ENCODE peak calls at places on chromosome 6, in four cellular contexts. One of them, this sample, is unnamed. For H3K36me3, the result is how much of the 10 kb centered on the place peaks cover.

GRCh38 chr6:167920165-167920564 is 77.3 kb upstream of the KIF25 start:
- DNase-seq in upper lobe of left lung: peak
- DNase-seq in transverse colon: no peak
- DNase-seq in right atrium auricular region: no peak
- DNase-seq in this sample: no peak

GRCh38 chr6:169838291-169839028 is 87.0 kb downstream of the ERMARD start:
- DNase-seq in right atrium auricular region: peak
- DNase-seq in transverse colon: no peak
- DNase-seq in upper lobe of left lung: peak
- DNase-seq in this sample: peak

GRCh38 chr6:35754452-35755321 is 17.9 kb downstream of the ARMC12 start:
- DNase-seq in right atrium auricular region: no peak
- DNase-seq in transverse colon: no peak
- DNase-seq in upper lobe of left lung: no peak
- DNase-seq in this sample: no peak

GRCh38 chr6:121533321-121533841 is 97.9 kb downstream of the GJA1 start:
- DNase-seq in transverse colon: no peak
- DNase-seq in right atrium auricular region: no peak
- DNase-seq in upper lobe of left lung: no peak
- DNase-seq in this sample: no peak

GRCh38 chr6:122012576-122012975 is 386.9 kb upstream of the HSF2 start:
- DNase-seq in right atrium auricular region: no peak
- DNase-seq in upper lobe of left lung: no peak
- DNase-seq in transverse colon: no peak
- DNase-seq in this sample: no peak

GRCh38 chr6:160275511-160276003 is 16.9 kb upstream of the SLC22A2 start:
- DNase-seq in upper lobe of left lung: no peak
- DNase-seq in transverse colon: no peak
- DNase-seq in right atrium auricular region: no peak
- DNase-seq in this sample: no peak

GRCh38 chr6:42251911-42252637 is 34.4 kb upstream of the MRPS10 start:
- DNase-seq in upper lobe of left lung: no peak
- DNase-seq in transverse colon: peak
- DNase-seq in right atrium auricular region: peak
- DNase-seq in this sample: no peak

GRCh38 chr6:169960531-169960890 is 209.1 kb downstream of the ERMARD start:
- DNase-seq in upper lobe of left lung: peak
- DNase-seq in transverse colon: no peak
- DNase-seq in right atrium auricular region: peak
- DNase-seq in this sample: peak

GRCh38 chr6:155315516-155315871 is 1.2 kb upstream of the TFB1M start:
- DNase-seq in transverse colon: no peak
- DNase-seq in right atrium auricular region: no peak
- DNase-seq in upper lobe of left lung: no peak
- DNase-seq in this sample: no peak

GRCh38 chr6:26392932-26393636 is 9.0 kb upstream of the BTN3A1 start:
- DNase-seq in transverse colon: no peak
- DNase-seq in right atrium auricular region: no peak
- DNase-seq in upper lobe of left lung: no peak
- DNase-seq in this sample: no peak

GRCh38 chr6:79280756-79281155 is 46.3 kb upstream of the HMGN3 start:
- DNase-seq in upper lobe of left lung: no peak
- DNase-seq in right atrium auricular region: no peak
- DNase-seq in transverse colon: no peak
- DNase-seq in this sample: no peak

GRCh38 chr6:48813821-48814220 is 649.2 kb downstream of the MMUT start:
- DNase-seq in right atrium auricular region: no peak
- DNase-seq in upper lobe of left lung: no peak
- DNase-seq in transverse colon: no peak
- DNase-seq in this sample: no peak

GRCh38 chr6:143176090-143177021 is 115.7 kb downstream of the AIG1 start:
- DNase-seq in right atrium auricular region: no peak
- DNase-seq in transverse colon: no peak
- DNase-seq in upper lobe of left lung: no peak
- DNase-seq in this sample: no peak

GRCh38 chr6:158649289-158650143 is at the start of gene SYTL3:
- DNase-seq in transverse colon: peak
- DNase-seq in right atrium auricular region: peak
- DNase-seq in upper lobe of left lung: no peak
- DNase-seq in this sample: no peak

GRCh38 chr6:39225543-39225942 is 3.7 kb downstream of the KCNK5 start:
- DNase-seq in transverse colon: peak
- DNase-seq in right atrium auricular region: no peak
- DNase-seq in upper lobe of left lung: no peak
- DNase-seq in this sample: no peak

GRCh38 chr6:43912598-43913387 is 142.8 kb downstream of the VEGFA start:
- DNase-seq in upper lobe of left lung: no peak
- DNase-seq in transverse colon: no peak
- DNase-seq in right atrium auricular region: no peak
- DNase-seq in this sample: no peak

GRCh38 chr6:112980676-112981075 is 633.5 kb downstream of the RFPL4B start:
- DNase-seq in transverse colon: no peak
- DNase-seq in right atrium auricular region: no peak
- DNase-seq in upper lobe of left lung: no peak
- DNase-seq in this sample: no peak

GRCh38 chr6:45808041-45808440 is 207.6 kb downstream of the CLIC5 start:
- DNase-seq in transverse colon: no peak
- DNase-seq in right atrium auricular region: no peak
- DNase-seq in upper lobe of left lung: no peak
- DNase-seq in this sample: no peak

GRCh38 chr6:110683236-110683635 is 132.0 kb downstream of the CDK19 start:
- DNase-seq in transverse colon: no peak
- DNase-seq in right atrium auricular region: no peak
- DNase-seq in upper lobe of left lung: no peak
- DNase-seq in this sample: no peak

GRCh38 chr6:74018825-74019224 is 322.8 kb downstream of the CD109 start:
- DNase-seq in upper lobe of left lung: no peak
- DNase-seq in transverse colon: no peak
- DNase-seq in right atrium auricular region: no peak
- DNase-seq in this sample: no peak

GRCh38 chr6:152636675-152637421 is at the start of gene SYNE1:
- DNase-seq in transverse colon: no peak
- DNase-seq in right atrium auricular region: no peak
- DNase-seq in upper lobe of left lung: peak
- DNase-seq in this sample: no peak

GRCh38 chr6:34324738-34325444 is 67.6 kb downstream of the NUDT3 start:
- DNase-seq in upper lobe of left lung: no peak
- DNase-seq in right atrium auricular region: no peak
- DNase-seq in transverse colon: no peak
- DNase-seq in this sample: no peak

GRCh38 chr6:33206864-33207568 is 1.3 kb upstream of the RING1 start:
- DNase-seq in transverse colon: no peak
- DNase-seq in upper lobe of left lung: no peak
- DNase-seq in right atrium auricular region: no peak
- DNase-seq in this sample: no peak

DNA sequence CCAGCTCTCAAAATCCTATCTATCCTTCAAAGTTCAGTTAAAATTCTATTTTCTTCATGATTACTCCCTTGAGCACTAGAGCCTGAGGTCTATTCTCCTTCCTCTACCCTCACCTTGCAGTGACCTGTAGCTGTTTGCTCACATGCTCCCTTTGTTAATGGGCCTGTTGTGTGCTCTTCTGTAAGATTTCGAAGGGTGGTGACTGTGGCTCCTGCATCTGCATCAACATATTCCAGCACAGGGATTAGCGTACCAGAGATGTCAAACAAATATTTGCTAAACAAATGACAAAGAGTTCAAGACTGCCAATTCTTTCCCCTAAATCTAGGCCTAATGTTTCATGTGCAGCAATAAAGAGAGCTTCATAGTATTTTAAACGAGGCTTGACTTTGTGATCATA is 69.4 kb downstream of the ELOVL5 start:
- DNase-seq in upper lobe of left lung: no peak
- DNase-seq in transverse colon: no peak
- DNase-seq in right atrium auricular region: no peak
- DNase-seq in this sample: no peak
- H3K36me3 ChIP-seq in upper lobe of left lung: under half
- H3K36me3 ChIP-seq in transverse colon: under half
- H3K36me3 ChIP-seq in right atrium auricular region: under half
- H3K36me3 ChIP-seq in this sample: under half

DNA sequence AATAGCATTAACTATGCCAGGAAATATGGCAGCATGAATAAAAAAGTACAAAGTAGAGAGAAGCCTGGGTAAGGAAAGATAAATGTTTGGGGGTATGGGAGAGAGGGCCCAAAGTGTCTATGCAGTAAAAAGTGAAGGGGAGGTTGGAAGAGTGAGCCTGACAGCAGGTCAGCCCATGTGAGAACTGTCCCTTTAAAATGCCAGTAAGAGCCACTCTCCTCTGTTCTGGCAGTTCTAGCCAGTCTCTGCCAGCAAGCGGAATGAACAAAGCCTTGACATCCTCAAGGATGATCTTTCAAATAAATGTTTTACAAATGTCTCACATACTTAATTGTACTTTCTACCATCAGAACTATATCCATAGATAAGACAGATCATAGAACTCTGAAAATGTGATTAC is 164.5 kb downstream of the DST start:
- DNase-seq in right atrium auricular region: no peak
- DNase-seq in transverse colon: no peak
- DNase-seq in upper lobe of left lung: no peak
- DNase-seq in this sample: no peak
- H3K36me3 ChIP-seq in right atrium auricular region: half or more
- H3K36me3 ChIP-seq in transverse colon: under half
- H3K36me3 ChIP-seq in upper lobe of left lung: half or more
- H3K36me3 ChIP-seq in this sample: half or more

DNA sequence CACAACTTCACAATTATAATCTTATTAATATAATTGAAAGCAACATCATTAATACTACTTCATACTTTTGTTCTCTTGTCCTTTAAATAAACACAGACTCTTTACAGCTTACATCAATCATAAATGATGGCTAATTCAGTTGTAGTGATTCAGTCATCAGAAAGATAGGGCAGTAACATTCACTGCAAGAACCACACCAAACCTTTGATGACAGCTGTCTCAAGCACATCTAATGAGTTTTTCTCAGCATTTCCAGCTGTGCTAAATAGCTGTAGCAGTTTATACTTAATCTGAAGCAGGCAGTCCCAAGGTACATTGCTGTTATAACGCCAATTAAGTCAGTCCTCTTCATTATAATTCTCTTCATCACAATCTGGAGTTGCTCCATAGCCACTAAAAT is 45.7 kb downstream of the PREP start:
- DNase-seq in right atrium auricular region: no peak
- DNase-seq in transverse colon: no peak
- DNase-seq in upper lobe of left lung: no peak
- DNase-seq in this sample: no peak
- H3K36me3 ChIP-seq in right atrium auricular region: under half
- H3K36me3 ChIP-seq in transverse colon: under half
- H3K36me3 ChIP-seq in upper lobe of left lung: under half
- H3K36me3 ChIP-seq in this sample: under half

DNA sequence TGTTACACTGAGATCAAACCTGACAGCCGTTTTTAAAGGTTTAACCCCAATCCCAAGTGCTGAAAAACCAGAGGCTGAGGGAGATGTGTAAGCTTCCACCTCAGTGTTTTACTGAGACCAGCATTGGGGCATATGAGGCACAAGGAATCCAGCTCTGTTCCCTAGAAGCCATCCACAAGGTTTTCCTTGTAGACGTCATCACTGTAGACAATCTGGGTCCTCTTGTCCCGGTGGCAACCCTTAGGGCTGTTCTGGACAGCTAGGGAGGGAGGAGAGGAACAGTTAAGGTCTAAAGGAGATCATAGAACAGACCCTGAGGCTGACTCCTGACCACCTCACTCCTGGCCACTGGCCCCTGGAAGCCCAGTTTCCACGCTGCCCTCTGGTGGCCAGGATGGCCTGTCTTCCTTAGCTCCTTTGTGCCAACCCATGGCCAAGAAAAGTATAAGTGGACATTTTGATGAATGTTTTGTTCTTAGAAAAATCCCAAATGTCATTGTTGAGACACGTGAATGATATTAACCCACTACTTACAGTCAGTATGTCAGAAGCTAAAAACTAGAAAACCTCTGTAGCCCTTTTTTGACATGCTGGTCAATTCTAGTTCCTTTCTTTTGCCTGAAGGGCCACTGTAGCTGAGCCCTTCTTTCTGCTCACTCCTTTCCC is 6.4 kb downstream of the CFB start:
- DNase-seq in right atrium auricular region: no peak
- DNase-seq in upper lobe of left lung: no peak
- DNase-seq in transverse colon: peak
- DNase-seq in this sample: no peak
- H3K36me3 ChIP-seq in right atrium auricular region: under half
- H3K36me3 ChIP-seq in upper lobe of left lung: half or more
- H3K36me3 ChIP-seq in transverse colon: under half
- H3K36me3 ChIP-seq in this sample: half or more

GRCh38 chr6:89667872-89668556 is 29.5 kb upstream of the LYRM2 start:
- DNase-seq in right atrium auricular region: no peak
- DNase-seq in upper lobe of left lung: no peak
- DNase-seq in transverse colon: no peak
- DNase-seq in this sample: no peak

GRCh38 chr6:89675949-89676753 is 37.6 kb upstream of the LYRM2 start:
- DNase-seq in transverse colon: no peak
- DNase-seq in upper lobe of left lung: no peak
- DNase-seq in right atrium auricular region: no peak
- DNase-seq in this sample: no peak

GRCh38 chr6:89669002-89669401 is 30.5 kb upstream of the LYRM2 start:
- DNase-seq in transverse colon: no peak
- DNase-seq in upper lobe of left lung: no peak
- DNase-seq in right atrium auricular region: no peak
- DNase-seq in this sample: no peak

GRCh38 chr6:89670935-89671565 is 32.5 kb upstream of the LYRM2 start:
- DNase-seq in upper lobe of left lung: no peak
- DNase-seq in right atrium auricular region: no peak
- DNase-seq in transverse colon: no peak
- DNase-seq in this sample: no peak
- H3K36me3 ChIP-seq in upper lobe of left lung: half or more
- H3K36me3 ChIP-seq in right atrium auricular region: half or more
- H3K36me3 ChIP-seq in transverse colon: under half
- H3K36me3 ChIP-seq in this sample: half or more

GRCh38 chr6:40520108-40520507 is 67.1 kb downstream of the LRFN2 start:
- DNase-seq in upper lobe of left lung: no peak
- DNase-seq in right atrium auricular region: no peak
- DNase-seq in transverse colon: no peak
- DNase-seq in this sample: no peak

GRCh38 chr6:40512340-40512739 is 74.8 kb downstream of the LRFN2 start:
- DNase-seq in right atrium auricular region: no peak
- DNase-seq in transverse colon: no peak
- DNase-seq in upper lobe of left lung: no peak
- DNase-seq in this sample: no peak

GRCh38 chr6:40516429-40516828 is 70.7 kb downstream of the LRFN2 start:
- DNase-seq in right atrium auricular region: no peak
- DNase-seq in upper lobe of left lung: no peak
- DNase-seq in transverse colon: no peak
- DNase-seq in this sample: no peak

GRCh38 chr6:40520683-40521082 is 66.5 kb downstream of the LRFN2 start:
- DNase-seq in transverse colon: no peak
- DNase-seq in upper lobe of left lung: no peak
- DNase-seq in right atrium auricular region: no peak
- DNase-seq in this sample: no peak

GRCh38 chr6:40517654-40518053 is 69.5 kb downstream of the LRFN2 start:
- DNase-seq in right atrium auricular region: no peak
- DNase-seq in upper lobe of left lung: no peak
- DNase-seq in transverse colon: no peak
- DNase-seq in this sample: no peak
- H3K36me3 ChIP-seq in right atrium auricular region: under half
- H3K36me3 ChIP-seq in upper lobe of left lung: under half
- H3K36me3 ChIP-seq in transverse colon: under half
- H3K36me3 ChIP-seq in this sample: under half

GRCh38 chr6:47256361-47256760 is 53.3 kb downstream of the TNFRSF21 start:
- DNase-seq in upper lobe of left lung: no peak
- DNase-seq in right atrium auricular region: no peak
- DNase-seq in transverse colon: no peak
- DNase-seq in this sample: no peak
- H3K36me3 ChIP-seq in upper lobe of left lung: under half
- H3K36me3 ChIP-seq in right atrium auricular region: under half
- H3K36me3 ChIP-seq in transverse colon: under half
- H3K36me3 ChIP-seq in this sample: under half

GRCh38 chr6:135600931-135601330 is 103.4 kb upstream of the AHI1 start:
- DNase-seq in right atrium auricular region: no peak
- DNase-seq in transverse colon: no peak
- DNase-seq in upper lobe of left lung: no peak
- DNase-seq in this sample: no peak
- H3K36me3 ChIP-seq in right atrium auricular region: under half
- H3K36me3 ChIP-seq in transverse colon: under half
- H3K36me3 ChIP-seq in upper lobe of left lung: under half
- H3K36me3 ChIP-seq in this sample: under half

This sample was measured in vagina.